ENCODE peak calls at places on chromosomes 16 and 17, in nine cellular contexts. U is activated naive CD8-positive, alpha-beta T cell treated with anti-CD3 and anti-CD28 coated beads, Interleukin-2, amount 10 ng/mL, durations not matched to agents 7 days and 5 days; V is effector memory CD8-positive, alpha-beta T cell; D is sciatic nerve; C is aorta; W is activated T-cell treated with anti-CD3 and anti-CD28 coated beads, Interleukin-2, amount 50 U/mL, for 72 hours; K is left cardiac atrium; Z is psoas muscle; A is stimulated activated effector memory CD8-positive, alpha-beta T cell treated with anti-CD3 and anti-CD28 coated beads, Interleukin-12 subunit alpha, Interleukin-12 subunit beta, amount 100 ng/mL, for 72 hours. J is an unnamed sample.

GRCh38 chr17:10792156-10792555 is 11.7 kb downstream of the TMEM238L start:
- ATAC-seq in V (no peak), W (peak; percentile 61), A (peak; percentile 60), Z (no peak), C (no peak), K (no peak), D (peak; percentile 6), U (peak; percentile 56), J (peak; percentile 18)

GRCh38 chr17:1474402-1475189 is 17.9 kb downstream of the MYO1C start:
- ATAC-seq in A (no peak), C (no peak), W (no peak), U (no peak), K (no peak), Z (no peak), V (no peak), D (peak; percentile 12), J (peak; percentile 82)

GRCh38 chr17:54840885-54841614 is 59.6 kb upstream of the TOM1L1 start:
- ATAC-seq in U (no peak), D (no peak), A (no peak), W (no peak), K (no peak), C (no peak), V (no peak), Z (no peak), J (no peak)

GRCh38 chr17:75231741-75232464 is 26.4 kb downstream of the NUP85 start:
- ATAC-seq in C (no peak), A (no peak), W (no peak), V (no peak), K (no peak), Z (no peak), U (no peak), D (no peak), J (no peak)

GRCh38 chr17:74453665-74454196 is 12.7 kb upstream of the CD300A start:
- ATAC-seq in Z (peak; percentile 91), D (peak; percentile 3), U (peak; percentile 24), A (peak; percentile 94), W (peak; percentile 97), K (peak; percentile 97), V (peak; percentile 89), C (peak; percentile 55), J (no peak)

GRCh38 chr16:31064882-31065461 is 9.1 kb downstream of the ZNF668 start:
- ATAC-seq in C (peak; percentile 80), V (no peak), U (peak; percentile 50), K (peak; percentile 95), D (peak; percentile 90), Z (peak; percentile 97), A (peak; percentile 57), W (no peak), J (no peak)

GRCh38 chr17:5198472-5198871 is 6.8 kb upstream of the ZNF594 start:
- ATAC-seq in K (no peak), W (no peak), C (no peak), V (peak; percentile 35), U (peak; percentile 37), D (no peak), A (no peak), Z (no peak), J (peak; percentile 62)

GRCh38 chr16:77191259-77191969 is 424 bp downstream of the MON1B start:
- ATAC-seq in Z (no peak), D (no peak), U (no peak), K (peak; percentile 1), V (peak; percentile 1), A (no peak), C (peak; percentile 2), W (no peak), J (no peak)

GRCh38 chr16:63346000-63346399 is 1309.8 kb upstream of the CDH8 start:
- ATAC-seq in Z (no peak), U (no peak), V (no peak), C (no peak), W (no peak), A (no peak), D (no peak), K (no peak), J (no peak)

GRCh38 chr16:25735645-25736044 is 43.9 kb downstream of the HS3ST4 start:
- ATAC-seq in A (no peak), Z (no peak), K (no peak), D (no peak), U (no peak), V (no peak), C (no peak), W (no peak), J (no peak)

GRCh38 chr17:68195667-68196393 is 52.0 kb upstream of the AMZ2 start:
- ATAC-seq in U (no peak), A (no peak), D (no peak), K (peak; percentile 6), Z (no peak), C (no peak), W (no peak), V (no peak), J (no peak)

GRCh38 chr16:80441935-80442334 is 98.9 kb upstream of the DYNLRB2 start:
- ATAC-seq in C (no peak), U (no peak), D (no peak), A (no peak), V (no peak), W (no peak), K (no peak), Z (no peak), J (no peak)

GRCh38 chr16:30636599-30636998 is 14.2 kb upstream of the PRR14 start:
- ATAC-seq in V (no peak), W (no peak), K (no peak), U (no peak), A (no peak), C (no peak), Z (no peak), D (no peak), J (no peak)

GRCh38 chr16:20920091-20920490 is 19.5 kb downstream of the LYRM1 start:
- ATAC-seq in U (no peak), A (peak; percentile 46), Z (no peak), V (no peak), C (no peak), K (no peak), D (no peak), W (peak; percentile 42), J (no peak)

GRCh38 chr16:69532761-69533459 is 32.9 kb upstream of the NFAT5 start:
- ATAC-seq in K (no peak), Z (no peak), C (no peak), V (no peak), A (no peak), D (peak; percentile 44), W (no peak), U (no peak), J (no peak)